ENCODE peak calls at places on chromosome 22, in four cellular contexts. K, M, Y and E are unnamed samples.

GRCh38 chr22:31816750-31817149 is 62.9 kb downstream of the DEPDC5 start:
- DNase-seq in M (no peak), Y (no peak), K (no peak), E (no peak)

GRCh38 chr22:46107753-46108563 is 42.4 kb upstream of the PPARA start:
- DNase-seq in K (no peak), Y (no peak), M (no peak), E (no peak)

GRCh38 chr22:40436460-40437431 is 66.4 kb downstream of the SGSM3 start:
- DNase-seq in K (no peak), Y (peak; percentile 17), M (peak; percentile 30), E (no peak)

GRCh38 chr22:41286639-41287091 is 678 bp upstream of the RANGAP1 start:
- DNase-seq in M (peak; percentile 27), Y (peak; percentile 15), K (no peak), E (no peak)

GRCh38 chr22:50342651-50343540 is at the start of gene PPP6R2:
- DNase-seq in M (peak; percentile 53), Y (peak; percentile 95), K (peak; percentile 86), E (no peak)

GRCh38 chr22:38718414-38718813 is 12.7 kb downstream of the GTPBP1 start:
- DNase-seq in K (no peak), Y (no peak), M (peak; percentile 41), E (no peak)

GRCh38 chr22:36873614-36874308 is 13.0 kb downstream of the NCF4 start:
- DNase-seq in K (peak; percentile 52), M (peak; percentile 23), Y (no peak), E (peak; percentile 59)

GRCh38 chr22:20567993-20568417 is 60.6 kb downstream of the MED15 start:
- DNase-seq in K (no peak), M (no peak), Y (no peak), E (no peak)

GRCh38 chr22:18985761-18986160 is 49.7 kb upstream of the PRODH start:
- DNase-seq in Y (no peak), M (no peak), K (no peak), E (no peak)

GRCh38 chr22:44898236-44898635 is 111.6 kb downstream of the PHF21B start:
- DNase-seq in M (no peak), K (no peak), Y (no peak), E (no peak)

GRCh38 chr22:17090550-17090949 is 5.8 kb downstream of the IL17RA start:
- DNase-seq in Y (no peak), M (no peak), K (no peak), E (no peak)

GRCh38 chr22:25492950-25493790 is 71.3 kb upstream of the GRK3 start:
- DNase-seq in Y (no peak), K (no peak), M (no peak), E (no peak)

GRCh38 chr22:37176464-37177061 is 11.5 kb downstream of the C1QTNF6 start:
- DNase-seq in M (no peak), Y (no peak), K (no peak), E (no peak)

GRCh38 chr22:27868738-27869282 is 50.2 kb downstream of the PITPNB start:
- DNase-seq in M (no peak), Y (no peak), K (no peak), E (no peak)

GRCh38 chr22:45720875-45721378 is 49.3 kb downstream of the ATXN10 start:
- DNase-seq in Y (no peak), M (no peak), K (no peak), E (no peak)

GRCh38 chr22:19092725-19093124 is 29.5 kb downstream of the DGCR2 start:
- DNase-seq in Y (no peak), K (no peak), M (no peak), E (no peak)

GRCh38 chr22:47232197-47232596 is 469.7 kb downstream of the TBC1D22A start:
- DNase-seq in Y (no peak), M (no peak), K (no peak), E (no peak)

GRCh38 chr22:35872451-35872850 is 154.8 kb downstream of the APOL5 start:
- DNase-seq in K (no peak), M (no peak), Y (no peak), E (no peak)

GRCh38 chr22:44733426-44734106 is 18.8 kb upstream of the ARHGAP8 start:
- DNase-seq in K (no peak), Y (no peak), M (no peak), E (no peak)

GRCh38 chr22:25564320-25564978 is at the start of gene GRK3:
- DNase-seq in M (peak; percentile 30), Y (peak; percentile 51), K (peak; percentile 70), E (no peak)

GRCh38 chr22:30116362-30117117 is 36.3 kb downstream of the HORMAD2 start:
- DNase-seq in Y (no peak), M (no peak), K (no peak), E (peak; percentile 36)

GRCh38 chr22:17797721-17798559 is 23.7 kb upstream of the BID start:
- DNase-seq in Y (no peak), K (no peak), M (no peak), E (no peak)

GRCh38 chr22:28822930-28823481 is 22.6 kb upstream of the XBP1 start:
- DNase-seq in M (no peak), Y (no peak), K (peak; percentile 51), E (no peak)

GRCh38 chr22:36144886-36145541 is 15.5 kb downstream of the APOL3 start:
- DNase-seq in K (no peak), M (peak; percentile 24), Y (no peak), E (no peak)

GRCh38 chr22:30027169-30027568 is 53.1 kb upstream of the HORMAD2 start:
- DNase-seq in K (no peak), M (no peak), Y (no peak), E (no peak)